ENCODE peak calls at places on chromosome 2, in eight cellular contexts. L is uterus; A is neuronal stem cell; D is pons; E is heart left ventricle; U is stimulated activated CD4-positive, alpha-beta T cell treated with anti-CD3 and anti-CD28 coated beads, Interleukin-2, amount 100 ng/mL, for 48 hours; M is activated T-helper 1 cell treated with anti-CD3 and anti-CD28 coated beads, Interleukin-2, amount 50 U/mL, for 16 hours; T is activated CD4-positive, alpha-beta T cell treated with anti-CD3 and anti-CD28 coated beads, Interleukin-2, amount 50 U/mL, for 1 hour. P is an unnamed sample.

GRCh38 chr2:73085691-73086090 is 14.2 kb upstream of the SFXN5 start:
- DNase-seq in L (peak), A (peak), D (peak), E (peak), U (peak), M (peak), T (peak), P (peak)

GRCh38 chr2:106343274-106343673 is 124.9 kb downstream of the RGPD3 start:
- DNase-seq in L (no peak), A (no peak), D (no peak), E (no peak), U (no peak), M (no peak), T (no peak), P (no peak)

GRCh38 chr2:108370080-108370479 is 7.7 kb upstream of the SULT1C4 start:
- DNase-seq in L (no peak), A (no peak), D (no peak), E (no peak), U (no peak), M (no peak), T (no peak), P (no peak)

GRCh38 chr2:238106339-238106697 is 6.2 kb downstream of the ESPNL start:
- DNase-seq in L (no peak), A (no peak), D (no peak), E (no peak), U (no peak), M (no peak), T (no peak), P (no peak)

GRCh38 chr2:39380525-39381150 is 56.4 kb downstream of the MAP4K3 start:
- DNase-seq in L (no peak), A (no peak), D (no peak), E (no peak), U (no peak), M (no peak), T (no peak), P (no peak)

GRCh38 chr2:138922973-138923563 is 142.9 kb upstream of the NXPH2 start:
- DNase-seq in L (no peak), A (no peak), D (peak), E (no peak), U (no peak), M (no peak), T (no peak), P (no peak)

GRCh38 chr2:172426635-172427255 is 641 bp upstream of the ITGA6 start:
- DNase-seq in L (no peak), A (no peak), D (no peak), E (no peak), U (no peak), M (no peak), T (no peak), P (no peak)

GRCh38 chr2:227297052-227297451 is 28.0 kb upstream of the MFF start:
- DNase-seq in L (no peak), A (no peak), D (no peak), E (no peak), U (no peak), M (no peak), T (no peak), P (no peak)

GRCh38 chr2:233026211-233026813 is 6.2 kb upstream of the NEU2 start:
- DNase-seq in L (no peak), A (no peak), D (no peak), E (no peak), U (no peak), M (no peak), T (no peak), P (no peak)

GRCh38 chr2:99488999-99489757 is 639 bp downstream of the REV1 start:
- DNase-seq in L (peak), A (no peak), D (peak), E (peak), U (peak), M (peak), T (peak), P (peak)

GRCh38 chr2:16059393-16060016 is 119.2 kb downstream of the MYCN start:
- DNase-seq in L (no peak), A (no peak), D (no peak), E (no peak), U (no peak), M (no peak), T (no peak), P (no peak)

GRCh38 chr2:105783151-105783738 is 38.5 kb downstream of the NCK2 start:
- DNase-seq in L (no peak), A (no peak), D (no peak), E (no peak), U (no peak), M (no peak), T (no peak), P (no peak)

GRCh38 chr2:98515571-98515927 is 70.9 kb downstream of the INPP4A start:
- DNase-seq in L (no peak), A (no peak), D (no peak), E (no peak), U (no peak), M (no peak), T (no peak), P (no peak)

GRCh38 chr2:236918513-236918912 is 167.2 kb upstream of the COPS8 start:
- DNase-seq in L (no peak), A (no peak), D (no peak), E (no peak), U (no peak), M (no peak), T (no peak), P (no peak)

GRCh38 chr2:64770137-64770780 is 116.5 kb upstream of the SERTAD2 start:
- DNase-seq in L (no peak), A (no peak), D (no peak), E (no peak), U (no peak), M (no peak), T (no peak), P (no peak)

GRCh38 chr2:75641587-75641986 is 5.0 kb upstream of the MRPL19 start:
- DNase-seq in L (no peak), A (no peak), D (no peak), E (no peak), U (no peak), M (no peak), T (no peak), P (no peak)

GRCh38 chr2:69582582-69583176 is 60.9 kb downstream of the AAK1 start:
- DNase-seq in L (no peak), A (no peak), D (peak), E (peak), U (no peak), M (no peak), T (no peak), P (no peak)

GRCh38 chr2:128775401-128776285 is 457.0 kb upstream of the HS6ST1 start:
- DNase-seq in L (no peak), A (no peak), D (no peak), E (no peak), U (no peak), M (no peak), T (no peak), P (no peak)

GRCh38 chr2:86695053-86695691 is 24.9 kb upstream of the RMND5A start:
- DNase-seq in L (no peak), A (no peak), D (no peak), E (no peak), U (no peak), M (no peak), T (no peak), P (no peak)

GRCh38 chr2:136376798-136377211 is 258.9 kb upstream of the CXCR4 start:
- DNase-seq in L (no peak), A (no peak), D (no peak), E (no peak), U (no peak), M (no peak), T (no peak), P (no peak)

GRCh38 chr2:206776432-206776831 is 11.0 kb downstream of the FASTKD2 start:
- DNase-seq in L (no peak), A (no peak), D (no peak), E (no peak), U (no peak), M (no peak), T (no peak), P (no peak)

GRCh38 chr2:226600184-226600583 is 199.4 kb downstream of the IRS1 start:
- DNase-seq in L (no peak), A (no peak), D (no peak), E (no peak), U (no peak), M (no peak), T (no peak), P (no peak)

GRCh38 chr2:170930132-170931109 is 1.4 kb downstream of the GORASP2 start:
- DNase-seq in L (no peak), A (no peak), D (peak), E (no peak), U (peak), M (no peak), T (peak), P (peak)

GRCh38 chr2:224934542-224935188 is 107.6 kb downstream of the DOCK10 start:
- DNase-seq in L (no peak), A (no peak), D (peak), E (no peak), U (no peak), M (no peak), T (no peak), P (no peak)

GRCh38 chr2:30408961-30409387 is 38.1 kb upstream of the LCLAT1 start:
- DNase-seq in L (no peak), A (no peak), D (no peak), E (peak), U (no peak), M (no peak), T (no peak), P (no peak)

GRCh38 chr2:20624156-20624883 is 26.6 kb downstream of the HS1BP3 start:
- DNase-seq in L (no peak), A (no peak), D (no peak), E (no peak), U (no peak), M (no peak), T (no peak), P (no peak)

P was measured in germinal center.